ENCODE peak calls at places on chromosomes 2 and 18, in five cellular contexts. One of them, this sample, is unnamed.

GRCh38 chr18:57748770-57749603 is 54.1 kb downstream of the ATP8B1 start:
- DNase-seq in amniotic stem cell: no peak
- DNase-seq in activated CD8-positive, alpha-beta memory T cell treated with anti-CD3 and anti-CD28 coated beads for 24 hours: no peak
- DNase-seq in Kasumi-1: peak
- DNase-seq in CD8-positive, alpha-beta T cell: no peak
- DNase-seq in this sample: no peak

GRCh38 chr2:171128461-171128860 is 32.2 kb downstream of the TLK1 start:
- DNase-seq in Kasumi-1: peak
- DNase-seq in CD8-positive, alpha-beta T cell: no peak
- DNase-seq in activated CD8-positive, alpha-beta memory T cell treated with anti-CD3 and anti-CD28 coated beads for 24 hours: no peak
- DNase-seq in amniotic stem cell: no peak
- DNase-seq in this sample: no peak

GRCh38 chr2:197200056-197200455 is 110.5 kb downstream of the ANKRD44 start:
- DNase-seq in amniotic stem cell: no peak
- DNase-seq in CD8-positive, alpha-beta T cell: no peak
- DNase-seq in Kasumi-1: peak
- DNase-seq in activated CD8-positive, alpha-beta memory T cell treated with anti-CD3 and anti-CD28 coated beads for 24 hours: no peak
- DNase-seq in this sample: no peak

GRCh38 chr2:218257390-218257981 is 3.3 kb upstream of the GPBAR1 start:
- DNase-seq in CD8-positive, alpha-beta T cell: peak
- DNase-seq in Kasumi-1: peak
- DNase-seq in activated CD8-positive, alpha-beta memory T cell treated with anti-CD3 and anti-CD28 coated beads for 24 hours: peak
- DNase-seq in amniotic stem cell: no peak
- DNase-seq in this sample: no peak

GRCh38 chr2:65456074-65456473 is 23.7 kb upstream of the SPRED2 start:
- DNase-seq in amniotic stem cell: peak
- DNase-seq in CD8-positive, alpha-beta T cell: no peak
- DNase-seq in Kasumi-1: no peak
- DNase-seq in activated CD8-positive, alpha-beta memory T cell treated with anti-CD3 and anti-CD28 coated beads for 24 hours: no peak
- DNase-seq in this sample: peak

GRCh38 chr2:54471221-54471711 is 15.1 kb downstream of the SPTBN1 start:
- DNase-seq in amniotic stem cell: no peak
- DNase-seq in CD8-positive, alpha-beta T cell: no peak
- DNase-seq in activated CD8-positive, alpha-beta memory T cell treated with anti-CD3 and anti-CD28 coated beads for 24 hours: no peak
- DNase-seq in Kasumi-1: no peak
- DNase-seq in this sample: peak

GRCh38 chr2:84071050-84071449 is 388.0 kb downstream of the SUCLG1 start:
- DNase-seq in activated CD8-positive, alpha-beta memory T cell treated with anti-CD3 and anti-CD28 coated beads for 24 hours: no peak
- DNase-seq in amniotic stem cell: no peak
- DNase-seq in CD8-positive, alpha-beta T cell: no peak
- DNase-seq in Kasumi-1: no peak
- DNase-seq in this sample: no peak

GRCh38 chr2:62672601-62673000 is 32.9 kb upstream of the EHBP1 start:
- DNase-seq in CD8-positive, alpha-beta T cell: no peak
- DNase-seq in amniotic stem cell: no peak
- DNase-seq in activated CD8-positive, alpha-beta memory T cell treated with anti-CD3 and anti-CD28 coated beads for 24 hours: no peak
- DNase-seq in Kasumi-1: no peak
- DNase-seq in this sample: peak

GRCh38 chr2:212843409-212844199 is 305.0 kb upstream of the ERBB4 start:
- DNase-seq in CD8-positive, alpha-beta T cell: no peak
- DNase-seq in Kasumi-1: no peak
- DNase-seq in amniotic stem cell: peak
- DNase-seq in activated CD8-positive, alpha-beta memory T cell treated with anti-CD3 and anti-CD28 coated beads for 24 hours: no peak
- DNase-seq in this sample: peak

GRCh38 chr2:26807788-26808460 is 22.1 kb downstream of the CENPA start:
- DNase-seq in CD8-positive, alpha-beta T cell: no peak
- DNase-seq in amniotic stem cell: no peak
- DNase-seq in Kasumi-1: no peak
- DNase-seq in activated CD8-positive, alpha-beta memory T cell treated with anti-CD3 and anti-CD28 coated beads for 24 hours: no peak
- DNase-seq in this sample: peak

GRCh38 chr2:218063541-218064295 is 5.3 kb upstream of the RUFY4 start:
- DNase-seq in Kasumi-1: no peak
- DNase-seq in CD8-positive, alpha-beta T cell: no peak
- DNase-seq in amniotic stem cell: no peak
- DNase-seq in activated CD8-positive, alpha-beta memory T cell treated with anti-CD3 and anti-CD28 coated beads for 24 hours: no peak
- DNase-seq in this sample: no peak